ENCODE peak calls at places on chromosomes 7 and 10, in eight cellular contexts. E is breast epithelium, S is K562, W is body of pancreas, P is WERI-Rb-1, F is tibial nerve, L is HCT116, K is PC-3. G is an unnamed sample.

GRCh38 chr7:44087914-44088838 is 5.8 kb upstream of the POLM start:
- DNase-seq in W (no peak), K (peak; percentile 52), E (no peak), L (no peak), F (peak; percentile 62), P (no peak), S (no peak), G (no peak)

GRCh38 chr7:136274636-136275345 is 297.6 kb upstream of the MTPN start:
- DNase-seq in F (no peak), S (no peak), P (no peak), K (no peak), W (no peak), L (no peak), E (no peak), G (no peak)

GRCh38 chr10:97333601-97334369 is 744 bp downstream of the FRAT2 start:
- DNase-seq in S (peak; percentile 64), W (peak; percentile 71), L (no peak), P (no peak), E (no peak), F (no peak), K (peak; percentile 47), G (peak; percentile 47)

GRCh38 chr7:42471573-42472174 is 234.7 kb upstream of the GLI3 start:
- DNase-seq in E (no peak), K (no peak), F (no peak), L (no peak), S (no peak), W (no peak), P (no peak), G (no peak)

GRCh38 chr10:12041766-12042408 is 722 bp downstream of the UPF2 start:
- DNase-seq in P (no peak), S (peak; percentile 63), L (no peak), E (no peak), K (peak; percentile 11), F (no peak), W (peak; percentile 40), G (peak; percentile 84)

GRCh38 chr7:84686373-84686772 is 491.8 kb upstream of the SEMA3A start:
- DNase-seq in P (no peak), W (no peak), F (no peak), E (no peak), S (no peak), K (no peak), L (no peak), G (no peak)

GRCh38 chr10:47034511-47035051 is 123.4 kb downstream of the PTPN20 start:
- DNase-seq in S (no peak), E (no peak), K (no peak), F (no peak), W (no peak), P (peak; percentile 17), L (no peak), G (no peak)

GRCh38 chr7:457814-458510 is 61.7 kb downstream of the PDGFA start:
- DNase-seq in E (no peak), F (no peak), S (no peak), W (no peak), L (no peak), K (no peak), P (no peak), G (no peak)

GRCh38 chr10:125144693-125145623 is 15.4 kb downstream of the CTBP2 start:
- DNase-seq in K (no peak), F (no peak), E (no peak), P (no peak), L (peak; percentile 61), W (no peak), S (peak; percentile 79), G (peak; percentile 53)

GRCh38 chr7:32239764-32240163 is 169.6 kb upstream of the PDE1C start:
- DNase-seq in S (no peak), W (no peak), L (no peak), E (no peak), K (no peak), P (no peak), F (no peak), G (no peak)

GRCh38 chr10:110430369-110431273 is 67.1 kb upstream of the DUSP5 start:
- DNase-seq in W (no peak), L (no peak), K (no peak), F (no peak), S (no peak), E (peak; percentile 49), P (no peak), G (no peak)

GRCh38 chr7:16494955-16495719 is 29.6 kb upstream of the SOSTDC1 start:
- DNase-seq in L (no peak), E (no peak), S (no peak), K (peak; percentile 34), P (no peak), F (no peak), W (no peak), G (no peak)

GRCh38 chr7:138239244-138239643 is 163.0 kb downstream of the AKR1D1 start:
- DNase-seq in S (peak; percentile 22), F (no peak), K (peak; percentile 23), E (no peak), P (no peak), W (no peak), L (no peak), G (no peak)

GRCh38 chr7:24549961-24550360 is 23.3 kb upstream of the PALS2 start:
- DNase-seq in S (no peak), W (no peak), E (no peak), K (no peak), P (no peak), F (no peak), L (no peak), G (no peak)

GRCh38 chr10:93580824-93581223 is 14.4 kb downstream of the FFAR4 start:
- DNase-seq in P (no peak), S (no peak), F (no peak), W (no peak), E (no peak), K (no peak), L (no peak), G (no peak)

GRCh38 chr7:112546723-112547513 is 66.1 kb downstream of the LSMEM1 start:
- DNase-seq in E (no peak), K (no peak), P (peak; percentile 55), F (no peak), W (no peak), S (peak; percentile 70), L (no peak), G (no peak)

GRCh38 chr7:130134726-130135125 is 64.4 kb downstream of the KLHDC10 start:
- DNase-seq in S (peak; percentile 21), F (no peak), K (no peak), L (no peak), W (no peak), P (no peak), E (no peak), G (no peak)

GRCh38 chr7:130134106-130134636 is 63.8 kb downstream of the KLHDC10 start:
- DNase-seq in K (no peak), P (no peak), E (no peak), S (peak; percentile 39), W (no peak), F (no peak), L (no peak), G (no peak)

GRCh38 chr7:130137207-130137606 is 66.9 kb downstream of the KLHDC10 start:
- DNase-seq in L (no peak), E (no peak), S (no peak), F (no peak), P (no peak), W (no peak), K (no peak), G (no peak)

GRCh38 chr7:130135208-130136205 is 65.2 kb downstream of the KLHDC10 start:
- DNase-seq in E (no peak), F (no peak), S (peak; percentile 98), W (no peak), L (no peak), P (no peak), K (no peak), G (no peak)

DNA sequence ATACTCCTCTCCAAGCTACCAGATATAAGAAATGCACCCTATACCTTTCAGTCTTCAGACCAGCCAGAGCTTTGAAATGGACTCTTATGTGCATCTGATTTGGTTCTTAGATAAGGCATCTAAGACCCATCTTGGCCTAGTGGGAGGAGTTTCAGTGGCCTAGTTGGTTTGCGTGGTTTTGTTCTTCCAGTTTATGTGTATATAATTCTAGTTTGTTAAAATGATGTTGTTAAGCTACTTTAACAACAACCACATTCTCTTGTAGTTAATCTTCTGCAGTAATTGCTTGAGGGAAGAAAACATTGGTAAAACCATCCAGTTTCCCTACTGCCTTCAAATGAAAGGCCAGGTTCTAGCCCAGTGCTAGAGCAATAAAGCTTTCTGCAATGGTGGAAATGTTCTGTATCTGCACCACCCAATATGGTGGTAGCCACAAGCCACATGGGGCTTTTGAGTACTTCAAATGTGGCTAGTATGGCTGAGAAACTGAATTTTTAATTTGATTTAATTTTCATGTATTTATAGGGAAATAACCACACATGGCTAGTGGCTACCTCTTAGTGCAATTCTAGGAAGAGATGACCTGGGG is 66.3 kb downstream of the KLHDC10 start:
- DNase-seq in P (no peak), E (no peak), S (no peak), F (no peak), L (no peak), K (no peak), W (no peak), G (no peak)
- H3K36me3 ChIP-seq in P (peaks cover 4% of the 10 kb centered on the region), E (no peaks in the 10 kb centered on the region), S (peaks cover 70% of the 10 kb centered on the region), F (peaks cover 69% of the 10 kb centered on the region), L (no peaks in the 10 kb centered on the region), K (peaks cover 3% of the 10 kb centered on the region), W (no peaks in the 10 kb centered on the region), G (peaks cover 4% of the 10 kb centered on the region)

GRCh38 chr7:157887400-157887799 is 550.6 kb downstream of the DNAJB6 start:
- DNase-seq in F (no peak), L (no peak), K (no peak), S (no peak), E (no peak), W (no peak), P (no peak), G (no peak)
- H3K9me3 ChIP-seq in F (no peaks in the 10 kb centered on the region), L (peaks cover 3% of the 10 kb centered on the region), K (no peaks in the 10 kb centered on the region), S (peaks cover 2% of the 10 kb centered on the region), E (no peaks in the 10 kb centered on the region), W (no peaks in the 10 kb centered on the region), P (no peaks in the 10 kb centered on the region), G (peaks cover 20% of the 10 kb centered on the region)

DNA sequence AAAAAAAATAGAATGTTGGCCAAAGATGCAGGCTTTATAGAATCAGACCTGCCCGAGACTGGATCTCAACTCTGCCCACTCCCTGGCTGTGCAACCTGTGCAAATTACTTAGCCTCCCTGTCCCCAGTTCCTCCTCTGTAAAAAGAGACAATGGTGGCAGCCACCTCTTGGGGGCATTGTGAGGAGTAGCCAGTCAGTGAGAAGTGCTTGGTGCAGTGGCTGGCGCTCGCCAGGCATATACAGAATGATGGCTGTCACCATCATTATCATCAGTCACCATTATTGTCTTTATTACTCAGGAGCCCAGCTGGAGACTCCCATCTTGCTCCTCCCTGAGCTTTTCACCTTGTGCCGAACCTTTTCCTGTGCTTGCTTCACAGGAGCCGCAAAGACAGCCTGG is 29.4 kb upstream of the TRIM8 start:
- DNase-seq in P (no peak), W (no peak), E (no peak), S (no peak), K (no peak), L (no peak), F (no peak), G (no peak)
- H3K36me3 ChIP-seq in P (peaks cover 19% of the 10 kb centered on the region), W (no peaks in the 10 kb centered on the region), E (no peaks in the 10 kb centered on the region), S (peaks cover 6% of the 10 kb centered on the region), K (no peaks in the 10 kb centered on the region), L (peaks cover 3% of the 10 kb centered on the region), F (peaks cover 46% of the 10 kb centered on the region), G (no peaks in the 10 kb centered on the region)

DNA sequence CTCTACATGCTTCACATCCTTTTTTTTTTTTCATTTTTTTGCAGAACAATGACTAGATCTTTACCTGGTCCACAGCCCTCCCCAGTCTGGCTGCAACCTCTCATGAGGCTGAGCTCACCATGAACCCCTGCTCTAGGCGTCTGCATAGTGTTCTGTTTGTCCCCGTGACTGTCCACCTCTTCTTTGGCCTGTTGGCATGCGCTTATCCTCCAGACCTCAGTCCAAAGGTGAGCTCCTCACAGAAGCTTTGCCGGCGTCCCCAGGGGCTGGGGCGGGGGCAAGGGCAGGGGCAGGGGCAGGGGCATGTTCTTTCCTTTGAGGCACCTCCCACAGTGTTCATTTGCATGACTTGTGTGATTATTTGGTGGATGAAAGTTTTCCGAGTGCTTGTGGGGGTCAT is 218.4 kb upstream of the ZNF32 start:
- DNase-seq in L (no peak), P (no peak), K (no peak), S (no peak), W (no peak), E (no peak), F (no peak), G (no peak)
- H3K9me3 ChIP-seq in L (no peaks in the 10 kb centered on the region), P (no peaks in the 10 kb centered on the region), K (no peaks in the 10 kb centered on the region), S (no peaks in the 10 kb centered on the region), W (no peaks in the 10 kb centered on the region), E (no peaks in the 10 kb centered on the region), F (no peaks in the 10 kb centered on the region), G (no peaks in the 10 kb centered on the region)

G was measured in Karpas-422.